ENCODE peak calls at places on chromosomes 12 and 14, in eight cellular contexts. Z is LoVo; B is T-cell; M is BJ; X is MV-4-11; Y is hypothalamus; S is activated CD8-positive, alpha-beta memory T cell treated with anti-CD3 and anti-CD28 coated beads for 24 hours; T is HTR-8/SVneo. O is an unnamed sample.
A peak's percentile ranks its signal among the peaks of the same experiment; 100 is the strongest.

GRCh38 chr14:68682166-68683103 is 110.4 kb downstream of the ZFP36L1 start:
- DNase-seq in X (peak; percentile 97), M (peak; percentile 94), T (peak; percentile 99), S (no peak), Y (no peak), B (peak; percentile 38), Z (peak; percentile 64), O (no peak)

GRCh38 chr12:52650520-52651081 is 1.4 kb downstream of the KRT2 start:
- DNase-seq in Y (no peak), B (no peak), M (no peak), X (no peak), S (peak; percentile 48), T (no peak), Z (peak; percentile 20), O (no peak)

GRCh38 chr12:113660941-113661340 is 189.3 kb upstream of the LHX5 start:
- DNase-seq in B (no peak), M (no peak), T (no peak), S (no peak), Z (no peak), X (no peak), Y (no peak), O (no peak)

GRCh38 chr12:56298828-56299227 is 1.3 kb downstream of the CS start:
- DNase-seq in T (no peak), X (no peak), S (no peak), Z (no peak), M (no peak), B (no peak), Y (no peak), O (no peak)

GRCh38 chr14:34539407-34540180 is at the start of gene EAPP:
- DNase-seq in Y (no peak), S (peak; percentile 95), X (no peak), M (peak; percentile 79), B (peak; percentile 96), T (peak; percentile 97), Z (peak; percentile 97), O (no peak)

GRCh38 chr14:64566651-64567122 is 16.9 kb downstream of the PPP1R36 start:
- DNase-seq in Y (no peak), B (no peak), T (no peak), S (no peak), X (no peak), M (no peak), Z (no peak), O (no peak)

GRCh38 chr12:65122661-65123060 is 1.6 kb upstream of the WIF1 start:
- DNase-seq in T (no peak), M (no peak), Z (peak; percentile 61), S (no peak), X (no peak), B (no peak), Y (no peak), O (no peak)

GRCh38 chr12:75812341-75813018 is 219.1 kb downstream of the PHLDA1 start:
- DNase-seq in T (no peak), Z (no peak), S (no peak), Y (no peak), B (no peak), M (peak; percentile 63), X (no peak), O (no peak)

GRCh38 chr12:13816394-13816793 is 165.0 kb downstream of the GRIN2B start:
- DNase-seq in X (no peak), B (no peak), Y (no peak), T (no peak), S (no peak), Z (no peak), M (no peak), O (peak; percentile 25)

GRCh38 chr12:123354600-123354999 is 10.0 kb downstream of the SBNO1 start:
- DNase-seq in X (no peak), S (no peak), M (no peak), T (no peak), B (no peak), Z (no peak), Y (no peak), O (no peak)

GRCh38 chr14:93245764-93246420 is 38.8 kb downstream of the UBR7 start:
- DNase-seq in S (no peak), Y (no peak), B (no peak), X (no peak), Z (no peak), M (no peak), T (no peak), O (no peak)

GRCh38 chr14:72535485-72535884 is 358.4 kb downstream of the DPF3 start:
- DNase-seq in T (no peak), Y (no peak), B (no peak), S (no peak), X (peak; percentile 95), M (no peak), Z (no peak), O (no peak)

O was measured in hippocampal formation.